ENCODE peak calls at places on chromosomes 12 and 14, in five cellular contexts. One of them, this sample, is unnamed.

GRCh38 chr12:117068492-117068891 is 30.7 kb downstream of the TESC start:
- DNase-seq in dorsolateral prefrontal cortex: no peak
- DNase-seq in BJ: no peak
- DNase-seq in cardiac fibroblast: no peak
- DNase-seq in pancreas: no peak
- DNase-seq in this sample: no peak

GRCh38 chr12:93676408-93677194 is 574 bp upstream of the CRADD start:
- DNase-seq in dorsolateral prefrontal cortex: no peak
- DNase-seq in BJ: no peak
- DNase-seq in cardiac fibroblast: no peak
- DNase-seq in pancreas: no peak
- DNase-seq in this sample: no peak

GRCh38 chr14:57549765-57550420 is 56.2 kb upstream of the CCDC198 start:
- DNase-seq in dorsolateral prefrontal cortex: no peak
- DNase-seq in BJ: no peak
- DNase-seq in cardiac fibroblast: no peak
- DNase-seq in pancreas: no peak
- DNase-seq in this sample: no peak

GRCh38 chr14:91244501-91244901 is at the start of gene GPR68:
- DNase-seq in dorsolateral prefrontal cortex: peak; percentile 33
- DNase-seq in BJ: no peak
- DNase-seq in cardiac fibroblast: peak; percentile 50
- DNase-seq in pancreas: no peak
- DNase-seq in this sample: peak; percentile 38

GRCh38 chr12:122473543-122474323 is 27.0 kb downstream of the ZCCHC8 start:
- DNase-seq in dorsolateral prefrontal cortex: no peak
- DNase-seq in BJ: no peak
- DNase-seq in cardiac fibroblast: peak; percentile 86
- DNase-seq in pancreas: no peak
- DNase-seq in this sample: peak; percentile 40

GRCh38 chr12:6830286-6830892 is 2.2 kb downstream of the P3H3 start:
- DNase-seq in dorsolateral prefrontal cortex: no peak
- DNase-seq in BJ: no peak
- DNase-seq in cardiac fibroblast: no peak
- DNase-seq in pancreas: peak; percentile 71
- DNase-seq in this sample: no peak

GRCh38 chr14:69811227-69811867 is 14.3 kb upstream of the SLC10A1 start:
- DNase-seq in dorsolateral prefrontal cortex: no peak
- DNase-seq in BJ: no peak
- DNase-seq in cardiac fibroblast: no peak
- DNase-seq in pancreas: no peak
- DNase-seq in this sample: no peak

GRCh38 chr14:93788557-93789365 is 476 bp upstream of the PRIMA1 start:
- DNase-seq in dorsolateral prefrontal cortex: peak; percentile 48
- DNase-seq in BJ: no peak
- DNase-seq in cardiac fibroblast: peak; percentile 1
- DNase-seq in pancreas: no peak
- DNase-seq in this sample: no peak

GRCh38 chr14:69038449-69039286 is 59.6 kb upstream of the ACTN1 start:
- DNase-seq in dorsolateral prefrontal cortex: no peak
- DNase-seq in BJ: peak; percentile 68
- DNase-seq in cardiac fibroblast: peak; percentile 83
- DNase-seq in pancreas: no peak
- DNase-seq in this sample: no peak

GRCh38 chr14:105859717-105860614 is 333.6 kb downstream of the TMEM121 start:
- DNase-seq in dorsolateral prefrontal cortex: peak; percentile 8
- DNase-seq in BJ: no peak
- DNase-seq in cardiac fibroblast: no peak
- DNase-seq in pancreas: peak; percentile 67
- DNase-seq in this sample: peak; percentile 59

GRCh38 chr12:125346361-125346760 is 281.1 kb downstream of the AACS start:
- DNase-seq in dorsolateral prefrontal cortex: no peak
- DNase-seq in BJ: no peak
- DNase-seq in cardiac fibroblast: no peak
- DNase-seq in pancreas: no peak
- DNase-seq in this sample: no peak

GRCh38 chr12:125336246-125336645 is 271.0 kb downstream of the AACS start:
- DNase-seq in dorsolateral prefrontal cortex: no peak
- DNase-seq in BJ: no peak
- DNase-seq in cardiac fibroblast: no peak
- DNase-seq in pancreas: no peak
- DNase-seq in this sample: no peak

GRCh38 chr12:125343649-125344048 is 278.4 kb downstream of the AACS start:
- DNase-seq in dorsolateral prefrontal cortex: no peak
- DNase-seq in BJ: no peak
- DNase-seq in cardiac fibroblast: no peak
- DNase-seq in pancreas: no peak
- DNase-seq in this sample: no peak

GRCh38 chr12:125341422-125341821 is 276.2 kb downstream of the AACS start:
- DNase-seq in dorsolateral prefrontal cortex: no peak
- DNase-seq in BJ: no peak
- DNase-seq in cardiac fibroblast: no peak
- DNase-seq in pancreas: no peak
- DNase-seq in this sample: no peak

DNA sequence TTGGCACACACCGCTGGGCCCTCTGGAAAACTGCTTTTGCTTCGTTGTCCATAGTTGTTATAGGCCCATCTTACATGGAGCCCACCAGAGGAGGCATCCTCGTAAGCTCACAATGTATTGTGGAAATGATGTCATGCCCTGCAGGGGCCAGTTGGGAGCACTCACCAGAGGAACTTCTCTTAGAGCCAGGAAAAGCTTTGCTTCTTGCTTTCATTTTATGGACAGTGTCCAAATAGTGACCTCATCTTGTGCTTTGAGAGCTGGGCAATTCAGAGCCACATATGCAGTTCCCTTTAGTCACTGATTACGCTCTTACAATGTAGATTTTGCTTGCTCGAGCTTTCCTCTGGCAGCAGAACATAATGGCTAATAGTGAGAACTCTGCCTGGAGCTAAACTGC is 275.6 kb downstream of the AACS start:
- DNase-seq in dorsolateral prefrontal cortex: no peak
- DNase-seq in BJ: peak; percentile 11
- DNase-seq in cardiac fibroblast: peak; percentile 88
- DNase-seq in pancreas: no peak
- DNase-seq in this sample: no peak
- TF ChIP-seq CTCF in dorsolateral prefrontal cortex: no peak
- TF ChIP-seq CTCF in BJ: no peak
- TF ChIP-seq CTCF in cardiac fibroblast: no peak
- TF ChIP-seq CTCF in pancreas: no peak
- TF ChIP-seq CTCF in this sample: no peak

DNA sequence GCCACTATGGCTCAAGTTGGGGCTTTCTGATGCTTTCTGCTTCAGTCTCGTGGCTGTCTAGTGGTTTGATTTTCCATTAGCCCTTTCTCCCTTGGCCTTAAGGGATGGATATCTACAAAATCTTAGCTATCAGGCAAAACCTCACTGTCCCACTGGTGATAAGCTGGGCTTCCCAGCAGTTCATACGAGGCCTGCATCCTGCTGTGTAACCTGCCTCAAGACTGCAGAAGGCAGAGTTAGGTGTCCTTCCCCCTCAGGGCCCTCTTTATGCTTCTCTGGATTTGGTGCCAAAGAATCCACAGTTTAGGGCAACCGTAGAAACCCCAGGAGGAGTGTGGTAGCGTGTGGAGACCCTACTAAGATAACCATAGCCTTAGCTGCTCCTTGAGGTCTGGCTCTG is 38.9 kb downstream of the ETV6 start:
- DNase-seq in dorsolateral prefrontal cortex: no peak
- DNase-seq in BJ: no peak
- DNase-seq in cardiac fibroblast: no peak
- DNase-seq in pancreas: no peak
- DNase-seq in this sample: no peak
- H3K4me3 ChIP-seq in dorsolateral prefrontal cortex: no peak overlapping the region
- H3K4me3 ChIP-seq in BJ: no peak overlapping the region
- H3K4me3 ChIP-seq in cardiac fibroblast: no peak overlapping the region
- H3K4me3 ChIP-seq in pancreas: no peak overlapping the region
- H3K4me3 ChIP-seq in this sample: no peak overlapping the region

GRCh38 chr12:43336962-43337555 is 214.9 kb downstream of the ADAMTS20 start:
- DNase-seq in dorsolateral prefrontal cortex: no peak
- DNase-seq in BJ: no peak
- DNase-seq in cardiac fibroblast: peak; percentile 79
- DNase-seq in pancreas: no peak
- DNase-seq in this sample: no peak
- TF ChIP-seq CTCF in dorsolateral prefrontal cortex: peak; percentile 55
- TF ChIP-seq CTCF in BJ: peak; percentile 49
- TF ChIP-seq CTCF in cardiac fibroblast: peak; percentile 44
- TF ChIP-seq CTCF in pancreas: no peak
- TF ChIP-seq CTCF in this sample: no peak

DNA sequence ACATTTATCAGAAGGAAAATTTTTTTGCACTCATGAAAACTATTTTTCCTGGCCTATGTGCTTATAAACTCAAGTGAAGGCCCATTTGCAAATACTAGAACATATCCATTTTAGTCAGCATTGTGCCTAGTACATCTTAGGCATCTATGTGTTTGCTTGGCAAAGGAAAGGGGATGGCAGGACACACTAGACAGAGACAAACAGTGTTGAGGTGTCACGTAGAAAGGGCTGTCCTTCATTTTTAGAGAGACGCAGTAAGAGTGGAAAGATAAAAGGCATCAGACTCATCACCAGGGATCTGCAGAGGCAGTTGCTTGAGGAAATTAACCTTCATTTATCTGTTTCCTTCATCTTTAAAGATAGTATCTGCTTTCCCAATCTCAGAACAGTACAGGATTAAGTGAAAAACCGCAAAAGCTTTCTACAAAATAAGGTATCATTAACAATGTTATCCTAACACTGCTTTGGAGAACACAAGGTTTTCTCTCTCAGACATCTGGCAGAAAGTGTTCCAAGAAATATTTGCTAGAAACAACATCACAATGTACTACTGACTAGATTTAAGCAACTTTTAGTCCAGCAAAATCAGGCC is 2.1 kb downstream of the YBX3 start:
- DNase-seq in dorsolateral prefrontal cortex: no peak
- DNase-seq in BJ: no peak
- DNase-seq in cardiac fibroblast: no peak
- DNase-seq in pancreas: no peak
- DNase-seq in this sample: no peak
- H3K4me3 ChIP-seq in dorsolateral prefrontal cortex: peak overlapping the region; percentile 70
- H3K4me3 ChIP-seq in BJ: peak overlapping the region; percentile 82
- H3K4me3 ChIP-seq in cardiac fibroblast: peak overlapping the region; percentile 68
- H3K4me3 ChIP-seq in pancreas: peak overlapping the region; percentile 93
- H3K4me3 ChIP-seq in this sample: peak overlapping the region; percentile 18

DNA sequence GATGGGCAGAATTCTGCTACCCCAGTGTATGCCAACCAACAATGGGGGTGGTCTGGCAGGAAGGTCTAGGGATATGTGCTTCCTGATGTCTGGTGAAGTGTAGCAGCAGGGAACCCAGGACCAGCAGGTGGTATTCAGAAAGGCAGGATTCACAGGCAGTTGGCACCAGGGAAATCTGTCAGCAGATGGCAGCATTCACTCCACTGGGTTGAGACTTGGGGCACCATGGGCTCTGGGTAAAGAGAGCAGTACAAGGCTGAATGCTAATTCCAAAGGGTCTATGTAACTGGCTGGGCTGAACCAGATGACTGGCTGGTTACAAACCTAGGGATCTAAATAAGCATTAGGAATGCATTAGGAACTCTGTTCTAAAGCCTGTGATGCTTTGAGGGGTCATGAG is 466.9 kb upstream of the STXBP6 start:
- DNase-seq in dorsolateral prefrontal cortex: no peak
- DNase-seq in BJ: no peak
- DNase-seq in cardiac fibroblast: no peak
- DNase-seq in pancreas: no peak
- DNase-seq in this sample: no peak
- TF ChIP-seq CTCF in dorsolateral prefrontal cortex: peak; percentile 20
- TF ChIP-seq CTCF in BJ: no peak
- TF ChIP-seq CTCF in cardiac fibroblast: no peak
- TF ChIP-seq CTCF in pancreas: no peak
- TF ChIP-seq CTCF in this sample: no peak

DNA sequence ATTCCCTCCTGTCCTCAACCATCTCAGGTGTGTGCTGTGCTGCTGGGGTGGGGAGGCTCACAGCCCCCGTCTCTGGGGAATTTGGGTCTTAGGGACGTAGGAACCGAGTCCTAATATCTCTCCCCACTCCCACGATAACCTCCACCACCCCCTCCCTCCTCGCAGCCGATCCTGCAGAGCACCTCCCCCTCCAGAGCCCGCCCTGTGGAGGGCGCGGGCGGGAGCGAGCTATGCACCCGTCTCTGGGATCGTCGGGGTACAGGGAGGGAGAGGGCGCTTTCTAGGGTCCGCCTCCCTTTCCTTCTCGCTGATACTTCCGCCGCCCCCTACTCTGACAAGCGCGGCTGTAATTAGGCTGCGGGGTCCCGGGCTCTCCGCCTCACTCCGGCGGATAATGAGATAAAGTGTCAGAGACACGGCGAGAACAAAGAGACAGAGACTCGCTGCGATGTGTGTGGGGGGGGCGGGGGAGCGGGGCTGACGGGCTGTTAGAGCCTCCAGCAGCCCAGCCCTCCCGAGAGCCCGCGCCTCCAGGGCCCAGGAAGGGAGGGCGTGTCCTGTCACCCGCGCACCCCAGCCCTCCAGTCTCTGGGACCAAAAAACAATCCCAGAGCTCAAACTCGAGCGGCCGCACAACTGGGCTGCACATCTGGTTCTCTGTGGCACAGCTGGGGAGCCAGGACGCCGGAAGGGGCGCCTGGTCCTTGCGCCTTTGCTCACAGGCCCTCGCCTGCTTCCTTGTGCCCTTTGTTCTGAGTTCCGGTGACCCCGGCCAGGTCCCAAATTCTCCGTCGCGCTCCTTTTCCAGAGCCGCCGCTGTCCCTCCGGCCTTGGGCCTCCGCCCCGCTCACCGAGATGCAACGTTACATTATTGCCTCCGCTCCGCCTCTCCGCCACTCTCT is 8.7 kb downstream of the SHMT2 start:
- DNase-seq in dorsolateral prefrontal cortex: no peak
- DNase-seq in BJ: no peak
- DNase-seq in cardiac fibroblast: no peak
- DNase-seq in pancreas: peak; percentile 67
- DNase-seq in this sample: peak; percentile 54
- H3K4me3 ChIP-seq in dorsolateral prefrontal cortex: peak overlapping the region; percentile 65
- H3K4me3 ChIP-seq in BJ: peak overlapping the region; percentile 18
- H3K4me3 ChIP-seq in cardiac fibroblast: peak overlapping the region; percentile 72
- H3K4me3 ChIP-seq in pancreas: peak overlapping the region; percentile 25
- H3K4me3 ChIP-seq in this sample: peak overlapping the region; percentile 58

GRCh38 chr12:24304285-24304684 is 354.8 kb upstream of the SOX5 start:
- DNase-seq in dorsolateral prefrontal cortex: no peak
- DNase-seq in BJ: no peak
- DNase-seq in cardiac fibroblast: no peak
- DNase-seq in pancreas: no peak
- DNase-seq in this sample: no peak
- TF ChIP-seq CTCF in dorsolateral prefrontal cortex: no peak
- TF ChIP-seq CTCF in BJ: no peak
- TF ChIP-seq CTCF in cardiac fibroblast: no peak
- TF ChIP-seq CTCF in pancreas: no peak
- TF ChIP-seq CTCF in this sample: no peak

This sample was measured in CD8-positive, alpha-beta T cell.